ENCODE peak calls at places on chromosomes 5 and 9, in eight cellular contexts. C is fibroblast of the conjunctiva; P is NCI-H1105 treated with DMSO at 0.1 percent for 48 hours; U is stimulated activated CD4-positive, alpha-beta T cell treated with anti-CD3 and anti-CD28 coated beads, TNF-alpha, amount 100 ng/mL, for 4 hours; W is WTC11; Z is germinal center; J is GM13977; Y is activated CD4-positive, alpha-beta T cell treated with anti-CD3 and anti-CD28 coated beads for 48 hours. H is an unnamed sample.

GRCh38 chr9:135887585-135888050 is 19.7 kb downstream of the CAMSAP1 start:
- DNase-seq in W (peak), C (no peak), Y (peak), U (peak), Z (peak), P (no peak), J (peak), H (no peak)

GRCh38 chr5:59790399-59791130 is 103.0 kb downstream of the PDE4D start:
- DNase-seq in J (no peak), P (no peak), W (no peak), Z (peak), Y (no peak), C (no peak), U (no peak), H (no peak)

GRCh38 chr5:139668064-139668880 is 20.1 kb downstream of the CXXC5 start:
- DNase-seq in U (no peak), Y (peak), P (no peak), W (no peak), Z (no peak), C (no peak), J (peak), H (peak)

GRCh38 chr9:35162605-35163315 is 951 bp downstream of the UNC13B start:
- DNase-seq in U (no peak), J (no peak), Z (no peak), Y (no peak), C (no peak), P (peak), W (no peak), H (no peak)

GRCh38 chr5:112548246-112548982 is 129.3 kb upstream of the EPB41L4A start:
- DNase-seq in W (no peak), U (no peak), Y (peak), Z (no peak), C (no peak), P (no peak), J (no peak), H (no peak)

GRCh38 chr5:74075496-74075895 is 449.5 kb downstream of the ARHGEF28 start:
- DNase-seq in Y (no peak), Z (no peak), J (no peak), U (no peak), P (no peak), W (no peak), C (no peak), H (no peak)

GRCh38 chr5:133316346-133317343 is 264.8 kb downstream of the HSPA4 start:
- DNase-seq in C (no peak), U (no peak), P (no peak), J (no peak), Z (no peak), Y (no peak), W (peak), H (no peak)

GRCh38 chr5:65184780-65185179 is 296.9 kb downstream of the ADAMTS6 start:
- DNase-seq in C (no peak), W (no peak), J (no peak), P (no peak), Y (no peak), Z (no peak), U (no peak), H (no peak)

GRCh38 chr5:102796481-102796880 is 41.4 kb downstream of the PAM start:
- DNase-seq in J (no peak), Z (no peak), U (no peak), W (no peak), Y (no peak), C (no peak), P (peak), H (no peak)

GRCh38 chr5:133996683-133997252 is 8.0 kb downstream of the VDAC1 start:
- DNase-seq in U (no peak), P (no peak), C (no peak), Z (peak), J (no peak), W (peak), Y (no peak), H (no peak)

GRCh38 chr5:77843570-77844407 is 67.7 kb upstream of the TBCA start:
- DNase-seq in W (peak), J (peak), U (no peak), P (no peak), Z (no peak), C (no peak), Y (no peak), H (no peak)

GRCh38 chr5:14407746-14408175 is 173.8 kb upstream of the OTULINL start:
- DNase-seq in J (no peak), W (no peak), Y (no peak), C (no peak), Z (no peak), U (no peak), P (no peak), H (no peak)

GRCh38 chr5:142390303-142390840 is 65.6 kb upstream of the SPRY4 start:
- DNase-seq in P (no peak), Z (no peak), J (no peak), C (no peak), W (no peak), Y (no peak), U (no peak), H (no peak)

GRCh38 chr5:63262191-63262981 is 683.8 kb downstream of the LRRC70 start:
- DNase-seq in W (no peak), U (no peak), P (peak), J (no peak), C (peak), Z (no peak), Y (no peak), H (no peak)

GRCh38 chr9:792331-793260 is 48.9 kb upstream of the DMRT1 start:
- DNase-seq in W (no peak), P (no peak), J (no peak), U (no peak), Z (no peak), C (peak), Y (no peak), H (no peak)

GRCh38 chr5:151692312-151692711 is 5.6 kb upstream of the SPARC start:
- DNase-seq in Z (no peak), W (no peak), U (no peak), Y (no peak), P (no peak), C (no peak), J (no peak), H (no peak)

GRCh38 chr9:127154390-127155191 is 32.2 kb upstream of the ANGPTL2 start:
- DNase-seq in J (peak), Z (peak), P (no peak), Y (peak), C (peak), U (no peak), W (no peak), H (no peak)

H was measured in body of pancreas.